ENCODE peak calls at places on chromosomes 4 and X, in six cellular contexts. Q is right cardiac atrium; T is CD8-positive, alpha-beta T cell; O is breast epithelium; P is left ventricle myocardium inferior; B is cardiac muscle cell. Y is an unnamed sample.
A peak's percentile ranks its signal among the peaks of the same experiment; 100 is the strongest.

GRCh38 chr4:183541081-183542045 is 36.5 kb downstream of the ING2 start:
- DNase-seq in O (no peak), T (no peak), P (no peak), Q (no peak), B (peak; percentile 15), Y (no peak)

GRCh38 chr4:132001542-132001941 is 1147.6 kb upstream of the PCDH10 start:
- DNase-seq in P (no peak), T (no peak), O (no peak), Q (no peak), B (peak; percentile 56), Y (no peak)

GRCh38 chr4:154137320-154137905 is 348.5 kb upstream of the SFRP2 start:
- DNase-seq in O (no peak), P (no peak), B (no peak), Q (no peak), T (no peak), Y (no peak)

GRCh38 chr4:24533364-24533763 is 51.0 kb downstream of the DHX15 start:
- DNase-seq in O (no peak), T (no peak), B (peak; percentile 38), Q (no peak), P (no peak), Y (no peak)

GRCh38 chrX:133984857-133985163 is 584 bp downstream of the GPC3 start:
- DNase-seq in B (no peak), O (no peak), T (no peak), Q (no peak), P (no peak), Y (no peak)

GRCh38 chr4:8123389-8123788 is 35.2 kb downstream of the ABLIM2 start:
- DNase-seq in Q (no peak), O (no peak), T (no peak), B (peak; percentile 29), P (peak; percentile 53), Y (no peak)

GRCh38 chr4:169115897-169116254 is 105.8 kb upstream of the CBR4 start:
- DNase-seq in Q (no peak), T (no peak), O (no peak), B (peak; percentile 94), P (no peak), Y (peak; percentile 46)

GRCh38 chr4:80178964-80179363 is 18.3 kb upstream of the PRDM8 start:
- DNase-seq in P (no peak), O (no peak), Q (no peak), T (no peak), B (no peak), Y (no peak)

GRCh38 chr4:1155314-1155713 is 17.1 kb downstream of the SPON2 start:
- DNase-seq in Q (no peak), O (no peak), T (no peak), B (no peak), P (no peak), Y (no peak)

GRCh38 chr4:156475322-156475721 is 496.3 kb downstream of the PDGFC start:
- DNase-seq in T (no peak), B (peak; percentile 75), P (no peak), O (no peak), Q (no peak), Y (peak; percentile 80)

GRCh38 chrX:65903750-65904149 is 136.1 kb downstream of the VSIG4 start:
- DNase-seq in T (no peak), B (no peak), P (no peak), Q (no peak), O (no peak), Y (no peak)

GRCh38 chrX:46571423-46572294 is 1.9 kb upstream of the CHST7 start:
- DNase-seq in B (no peak), T (no peak), O (no peak), Q (no peak), P (no peak), Y (no peak)

GRCh38 chr4:119682080-119682479 is 53.5 kb upstream of the PDE5A start:
- DNase-seq in B (no peak), O (no peak), T (no peak), Q (no peak), P (no peak), Y (no peak)

GRCh38 chr4:80215449-80216052 is 18.2 kb downstream of the PRDM8 start:
- DNase-seq in T (no peak), O (no peak), P (no peak), B (peak; percentile 60), Q (no peak), Y (peak; percentile 23)

GRCh38 chr4:127643791-127644190 is 11.0 kb downstream of the INTU start:
- DNase-seq in O (no peak), T (no peak), B (no peak), Q (no peak), P (no peak), Y (no peak)

GRCh38 chr4:26110493-26110892 is 196.5 kb downstream of the SMIM20 start:
- DNase-seq in T (no peak), Q (no peak), P (no peak), O (no peak), B (no peak), Y (no peak)

GRCh38 chr4:10045481-10045880 is 24.2 kb upstream of the SLC2A9 start:
- DNase-seq in B (peak; percentile 43), O (no peak), P (no peak), Q (no peak), T (no peak), Y (no peak)

GRCh38 chr4:54255881-54256280 is 26.8 kb downstream of the PDGFRA start:
- DNase-seq in B (peak; percentile 70), Q (no peak), T (no peak), P (no peak), O (no peak), Y (no peak)

GRCh38 chrX:70554081-70554480 is 109.4 kb downstream of the DLG3 start:
- DNase-seq in O (no peak), B (peak; percentile 58), P (no peak), T (no peak), Q (no peak), Y (peak; percentile 17)
- H3K27me3 ChIP-seq in O (peaks cover 20% of the 10 kb centered on the region), B (no peaks in the 10 kb centered on the region), P (no peaks in the 10 kb centered on the region), T (no peaks in the 10 kb centered on the region), Q (no peaks in the 10 kb centered on the region), Y (no peaks in the 10 kb centered on the region)

DNA sequence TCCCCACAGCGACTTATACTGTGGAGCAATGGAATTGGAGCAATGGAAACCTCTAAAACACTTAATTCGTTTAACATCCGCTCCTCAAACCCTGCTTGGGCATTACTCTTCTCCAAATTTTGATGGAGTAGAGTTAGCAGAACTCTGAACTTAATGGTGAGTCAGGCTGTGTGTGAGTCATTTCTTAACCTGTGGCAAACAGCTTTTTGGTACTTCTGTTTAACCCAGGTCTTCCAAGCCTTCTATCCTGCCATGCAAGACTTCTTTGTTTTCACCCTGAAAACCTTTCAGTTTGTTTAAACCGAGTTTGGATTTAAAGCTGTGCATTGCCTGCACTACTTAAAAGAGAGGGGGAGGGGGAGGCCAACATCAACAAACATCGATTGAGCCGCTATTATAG is 3.6 kb upstream of the AMOT start:
- DNase-seq in T (no peak), Q (no peak), B (no peak), P (no peak), O (no peak), Y (no peak)
- H3K27me3 ChIP-seq in T (no peaks in the 10 kb centered on the region), Q (no peaks in the 10 kb centered on the region), B (no peaks in the 10 kb centered on the region), P (no peaks in the 10 kb centered on the region), O (peaks cover 63% of the 10 kb centered on the region), Y (no peaks in the 10 kb centered on the region)

DNA sequence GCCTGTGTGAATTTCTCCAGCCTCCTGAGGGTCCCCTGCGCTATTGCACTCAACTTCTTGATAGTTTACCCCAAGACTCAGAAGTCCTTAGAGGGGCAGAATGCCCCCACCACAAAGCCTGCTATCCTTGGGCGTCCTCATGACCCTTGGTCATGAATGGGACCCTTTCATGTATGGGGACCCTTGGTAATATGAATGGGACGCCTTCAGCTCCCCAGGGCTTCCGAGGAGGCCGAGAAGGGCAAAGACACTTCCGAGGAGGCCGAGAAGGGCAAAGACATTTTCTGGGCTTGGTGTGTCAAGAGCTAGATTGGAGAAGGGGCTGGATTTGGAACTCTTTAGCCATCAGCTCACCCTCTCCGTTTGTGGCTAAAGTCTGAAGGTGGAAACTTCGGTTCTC is 8.6 kb downstream of the SHOX start:
- DNase-seq in P (no peak), O (no peak), T (no peak), Q (no peak), B (no peak), Y (no peak)
- H3K27me3 ChIP-seq in P (peaks cover 94% of the 10 kb centered on the region), O (peaks cover 91% of the 10 kb centered on the region), T (no peaks in the 10 kb centered on the region), Q (no peaks in the 10 kb centered on the region), B (peaks cover 95% of the 10 kb centered on the region), Y (peaks cover 47% of the 10 kb centered on the region)

DNA sequence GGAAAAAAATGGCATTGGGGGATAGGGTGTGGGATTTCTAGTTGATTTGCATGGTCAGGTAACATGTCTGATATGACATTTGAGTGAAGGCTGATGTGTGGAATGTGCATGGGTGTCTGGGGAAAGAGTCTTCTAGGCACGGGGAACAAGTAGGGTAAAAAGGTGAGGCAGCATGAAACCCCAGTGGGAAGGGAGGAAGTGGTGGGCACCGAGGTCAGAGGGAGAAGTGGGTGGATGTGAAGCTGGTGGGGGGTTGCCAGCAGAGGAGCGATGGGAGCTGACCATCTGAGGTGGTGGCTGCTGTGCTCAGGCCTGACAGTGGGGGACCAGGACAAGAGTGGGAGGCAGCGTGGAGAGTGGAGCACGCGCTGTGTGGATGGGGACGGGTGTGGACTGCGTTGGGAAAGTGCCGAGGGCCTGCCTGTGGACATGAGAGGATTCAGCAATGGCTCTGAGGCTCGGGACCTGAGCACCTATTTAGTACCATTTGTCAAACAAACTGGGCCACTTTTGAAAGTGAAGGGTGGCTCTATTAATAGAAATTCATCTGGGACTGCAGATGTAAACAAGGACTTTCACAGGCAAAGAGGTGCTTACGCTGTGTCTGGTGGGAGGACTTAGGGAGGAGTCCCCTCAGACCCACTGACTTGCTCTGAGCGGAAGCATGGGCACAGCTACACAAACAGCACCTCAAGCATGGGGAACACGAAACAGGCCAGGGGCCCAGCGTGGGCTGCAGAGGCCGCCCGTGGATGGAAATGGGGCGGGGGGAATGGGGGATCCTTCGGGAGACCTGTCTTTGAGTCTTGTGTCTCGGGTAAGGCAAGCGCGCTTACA is 16.7 kb upstream of the S100P start:
- DNase-seq in T (no peak), B (no peak), O (no peak), Q (no peak), P (no peak), Y (no peak)
- H3K27me3 ChIP-seq in T (no peaks in the 10 kb centered on the region), B (no peaks in the 10 kb centered on the region), O (no peaks in the 10 kb centered on the region), Q (no peaks in the 10 kb centered on the region), P (no peaks in the 10 kb centered on the region), Y (no peaks in the 10 kb centered on the region)

GRCh38 chrX:48972214-48973164 is 845 bp upstream of the KCND1 start:
- DNase-seq in O (no peak), Q (peak; percentile 47), B (peak; percentile 70), P (no peak), T (peak; percentile 25), Y (peak; percentile 68)

GRCh38 chrX:48975541-48975940 is 3.9 kb upstream of the KCND1 start:
- DNase-seq in O (no peak), B (no peak), Q (no peak), T (no peak), P (no peak), Y (no peak)

GRCh38 chrX:48975041-48975440 is 3.4 kb upstream of the KCND1 start:
- DNase-seq in O (no peak), P (no peak), Q (no peak), T (no peak), B (no peak), Y (no peak)

GRCh38 chrX:48974574-48974973 is 2.9 kb upstream of the KCND1 start:
- DNase-seq in O (no peak), B (no peak), Q (no peak), P (no peak), T (no peak), Y (no peak)

GRCh38 chrX:48974033-48974432 is 2.4 kb upstream of the KCND1 start:
- DNase-seq in T (no peak), P (no peak), O (no peak), B (no peak), Q (no peak), Y (no peak)
- H3K27me3 ChIP-seq in T (no peaks in the 10 kb centered on the region), P (no peaks in the 10 kb centered on the region), O (peaks cover 43% of the 10 kb centered on the region), B (no peaks in the 10 kb centered on the region), Q (no peaks in the 10 kb centered on the region), Y (no peaks in the 10 kb centered on the region)